ENCODE peak calls at places on chromosome 2, in eight cellular contexts. U is psoas muscle, B is neural progenitor cell, L is heart right ventricle, V is uterus, J is upper lobe of left lung, A is SK-N-SH, P is adrenal gland. E is an unnamed sample.

GRCh38 chr2:162750033-162750432 is 88.5 kb downstream of the KCNH7 start:
- DNase-seq in U (no peak), L (no peak), B (no peak), P (no peak), A (no peak), J (no peak), V (no peak), E (no peak)

GRCh38 chr2:240134466-240134865 is 1.6 kb downstream of the COPS9 start:
- DNase-seq in U (no peak), J (peak), B (no peak), P (no peak), V (no peak), A (no peak), L (no peak), E (no peak)

GRCh38 chr2:31079665-31080064 is 58.6 kb downstream of the GALNT14 start:
- DNase-seq in L (no peak), P (no peak), J (no peak), B (peak), A (peak), U (no peak), V (no peak), E (no peak)

GRCh38 chr2:229715895-229716507 is 1.6 kb upstream of the DNER start:
- DNase-seq in A (peak), L (no peak), P (peak), V (no peak), U (no peak), J (no peak), B (peak), E (no peak)

GRCh38 chr2:54763636-54764291 is 40.3 kb downstream of the EML6 start:
- DNase-seq in V (no peak), A (no peak), U (no peak), L (no peak), P (no peak), J (no peak), B (peak), E (no peak)

GRCh38 chr2:23241611-23242245 is 143.3 kb upstream of the KLHL29 start:
- DNase-seq in B (no peak), J (no peak), V (no peak), U (no peak), P (no peak), A (no peak), L (no peak), E (no peak)

GRCh38 chr2:40273623-40274236 is 178.2 kb downstream of the SLC8A1 start:
- DNase-seq in U (no peak), P (peak), V (no peak), A (no peak), L (no peak), B (no peak), J (no peak), E (no peak)

GRCh38 chr2:46874236-46874929 is 41.2 kb downstream of the MCFD2 start:
- DNase-seq in P (no peak), V (no peak), L (no peak), J (no peak), B (no peak), A (no peak), U (no peak), E (no peak)

GRCh38 chr2:64400733-64401500 is 53.0 kb upstream of the LGALSL start:
- DNase-seq in P (peak), L (no peak), B (peak), J (peak), U (no peak), A (no peak), V (no peak), E (no peak)

GRCh38 chr2:124027182-124027581 is 2.1 kb downstream of the CNTNAP5 start:
- DNase-seq in L (no peak), J (peak), P (no peak), B (peak), V (no peak), U (no peak), A (peak), E (no peak)

GRCh38 chr2:212539145-212539880 is 711 bp upstream of the ERBB4 start:
- DNase-seq in V (no peak), U (peak), L (peak), B (peak), P (no peak), A (peak), J (peak), E (peak)

GRCh38 chr2:7658486-7658885 is 741.3 kb downstream of the RNF144A start:
- DNase-seq in B (no peak), U (no peak), A (no peak), V (no peak), L (no peak), P (no peak), J (no peak), E (no peak)

GRCh38 chr2:64637000-64637628 is 16.6 kb downstream of the SERTAD2 start:
- DNase-seq in B (no peak), A (no peak), V (no peak), P (no peak), L (no peak), J (no peak), U (no peak), E (no peak)

GRCh38 chr2:191036365-191036764 is 22.4 kb upstream of the STAT1 start:
- DNase-seq in V (no peak), A (no peak), L (no peak), P (no peak), B (no peak), J (peak), U (no peak), E (no peak)

GRCh38 chr2:28352104-28352503 is 40.6 kb upstream of the FOSL2 start:
- DNase-seq in U (peak), P (no peak), J (no peak), V (no peak), B (no peak), L (no peak), A (no peak), E (no peak)

GRCh38 chr2:55618025-55618648 is 715 bp upstream of the PPP4R3B start:
- DNase-seq in L (no peak), B (peak), J (no peak), V (no peak), U (no peak), P (no peak), A (peak), E (no peak)

GRCh38 chr2:215711484-215712034 is 275.7 kb upstream of the FN1 start:
- DNase-seq in A (no peak), L (no peak), V (no peak), J (no peak), U (no peak), B (no peak), P (no peak), E (no peak)

GRCh38 chr2:8236391-8236790 is 445.5 kb upstream of the ID2 start:
- DNase-seq in V (no peak), B (no peak), A (no peak), L (no peak), U (no peak), P (no peak), J (no peak), E (no peak)

GRCh38 chr2:71455741-71456569 is 2.6 kb downstream of the DYSF start:
- DNase-seq in J (no peak), V (no peak), U (no peak), L (peak), P (no peak), A (peak), B (no peak), E (no peak)

GRCh38 chr2:229641676-229642075 is 72.7 kb downstream of the DNER start:
- DNase-seq in P (no peak), U (no peak), V (no peak), J (no peak), L (no peak), A (no peak), B (no peak), E (no peak)

GRCh38 chr2:204177977-204178522 is 241.5 kb downstream of the ICOS start:
- DNase-seq in U (peak), P (peak), V (peak), L (peak), B (peak), A (no peak), J (peak), E (no peak)

GRCh38 chr2:44553456-44553855 is 191.7 kb downstream of the CAMKMT start:
- DNase-seq in J (no peak), U (no peak), L (no peak), B (no peak), V (no peak), A (no peak), P (no peak), E (no peak)

GRCh38 chr2:231126123-231126522 is 1.3 kb upstream of the HTR2B start:
- DNase-seq in V (no peak), L (no peak), J (no peak), P (no peak), U (no peak), A (no peak), B (no peak), E (no peak)

GRCh38 chr2:188227713-188228112 is 64.0 kb upstream of the GULP1 start:
- DNase-seq in J (no peak), P (no peak), A (no peak), U (no peak), B (no peak), L (no peak), V (no peak), E (no peak)

GRCh38 chr2:35168351-35168750 is 1187.2 kb upstream of the CRIM1 start:
- DNase-seq in A (no peak), L (no peak), U (no peak), P (no peak), V (no peak), B (no peak), J (no peak), E (no peak)

DNA sequence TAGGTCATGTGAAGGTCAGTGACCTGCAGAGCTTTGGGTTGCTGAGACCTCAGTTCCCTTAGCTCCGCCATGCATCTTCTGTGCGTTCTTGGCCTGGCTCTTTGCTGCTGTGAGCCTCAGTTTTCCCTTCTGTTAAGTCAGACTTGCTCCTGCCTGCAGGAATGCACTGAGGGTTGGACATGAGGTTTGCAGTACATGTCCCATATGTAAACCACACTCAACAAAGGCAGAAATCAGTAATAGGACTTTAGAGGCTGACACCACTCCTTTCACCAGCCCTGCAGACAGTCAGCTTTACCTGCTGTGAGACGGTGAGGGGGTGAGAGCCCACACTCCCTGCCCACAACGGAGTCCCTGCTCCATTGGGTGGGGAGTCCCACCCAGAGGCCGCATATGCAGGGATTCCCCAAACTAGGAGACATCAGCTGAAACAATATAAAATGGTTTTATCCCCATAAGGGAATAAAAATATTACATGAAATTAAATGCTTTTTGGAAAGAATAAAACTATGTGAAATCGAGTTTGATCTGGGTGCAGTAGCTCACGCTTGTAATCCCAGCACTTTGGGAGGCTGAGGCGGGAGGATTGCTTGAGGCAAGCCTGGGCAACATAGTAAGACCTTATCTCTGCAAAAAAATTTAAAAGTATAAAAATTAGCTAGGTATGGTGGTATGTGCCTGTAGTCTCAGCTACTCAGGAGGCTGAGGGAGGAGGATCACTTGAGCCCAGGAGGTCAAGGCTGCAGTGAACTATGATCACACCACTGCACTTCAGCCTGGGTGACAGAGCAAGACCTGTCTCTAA is 55.1 kb downstream of the MYO7B start:
- DNase-seq in U (no peak), V (no peak), A (no peak), J (peak), B (no peak), L (no peak), P (no peak), E (no peak)
- H3K27ac ChIP-seq in U (no peak), V (no peak), A (no peak), J (no peak), B (no peak), L (no peak), P (no peak), E (no peak)

GRCh38 chr2:121527009-121527682 is 3.5 kb upstream of the RNU4ATAC start:
- DNase-seq in L (no peak), B (no peak), A (no peak), V (no peak), U (no peak), P (peak), J (no peak), E (no peak)
- H3K27ac ChIP-seq in L (no peak), B (no peak), A (no peak), V (no peak), U (peak), P (no peak), J (no peak), E (no peak)

DNA sequence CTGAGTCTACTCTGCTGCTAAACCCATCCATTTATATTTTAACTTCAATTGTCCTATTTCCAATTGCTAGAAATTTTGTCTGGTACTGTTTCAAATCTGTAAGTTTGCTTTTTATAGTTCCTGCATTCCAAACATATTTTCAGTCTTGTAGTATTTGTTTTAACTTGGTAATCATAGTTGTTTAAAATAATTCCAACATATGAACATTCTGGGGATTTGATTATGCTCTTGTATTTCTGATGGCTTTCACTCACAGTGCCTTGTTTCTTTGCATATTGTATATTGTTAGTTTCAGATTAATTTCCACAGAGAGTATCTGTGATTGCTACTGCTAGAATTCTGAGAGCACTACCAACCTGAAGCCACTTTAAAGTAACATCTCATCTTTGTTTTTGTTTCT is 202.4 kb downstream of the ETAA1 start:
- DNase-seq in A (no peak), U (no peak), P (no peak), J (no peak), B (no peak), V (no peak), L (no peak), E (no peak)
- H3K27ac ChIP-seq in A (no peak), U (no peak), P (no peak), J (no peak), B (no peak), V (no peak), L (no peak), E (no peak)

DNA sequence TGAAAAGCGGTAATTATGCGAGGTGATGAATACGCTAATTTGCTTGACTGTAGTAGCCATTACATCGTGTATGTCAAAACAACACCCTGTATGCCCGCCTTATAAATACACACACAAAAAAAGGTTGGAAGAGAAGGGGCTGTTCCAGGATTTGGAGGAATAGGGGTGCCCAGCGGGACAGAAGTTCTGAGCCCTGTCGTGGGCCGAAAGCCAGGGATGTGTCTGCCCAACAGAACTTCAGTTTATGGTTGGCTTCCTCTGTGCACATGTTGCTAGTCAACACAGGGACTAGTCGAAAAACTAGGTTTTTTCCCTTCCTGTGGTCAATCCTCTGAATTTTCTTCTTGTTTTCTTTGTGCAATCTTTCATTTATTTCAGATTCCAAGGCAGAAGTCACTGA is 182.5 kb downstream of the ACKR3 start:
- DNase-seq in V (no peak), U (no peak), B (no peak), P (no peak), L (no peak), A (no peak), J (no peak), E (no peak)
- H3K27ac ChIP-seq in V (no peak), U (peak), B (no peak), P (no peak), L (no peak), A (no peak), J (no peak), E (no peak)

GRCh38 chr2:20400306-20400705 is 46.6 kb upstream of the RHOB start:
- DNase-seq in B (no peak), A (no peak), J (no peak), L (no peak), V (no peak), U (no peak), P (no peak), E (no peak)

GRCh38 chr2:20400787-20401494 is 45.9 kb upstream of the RHOB start:
- DNase-seq in U (no peak), P (no peak), B (no peak), L (no peak), A (no peak), V (no peak), J (no peak), E (no peak)

GRCh38 chr2:20401495-20401855 is 45.4 kb upstream of the RHOB start:
- DNase-seq in V (no peak), J (peak), L (no peak), P (no peak), B (no peak), U (no peak), A (no peak), E (no peak)

GRCh38 chr2:20404950-20405349 is 41.9 kb upstream of the RHOB start:
- DNase-seq in A (no peak), U (no peak), B (no peak), V (no peak), P (no peak), L (no peak), J (peak), E (no peak)

GRCh38 chr2:20403693-20404381 is 43.0 kb upstream of the RHOB start:
- DNase-seq in U (no peak), J (no peak), V (no peak), B (no peak), L (no peak), A (no peak), P (no peak), E (no peak)
- H3K27ac ChIP-seq in U (no peak), J (no peak), V (peak), B (no peak), L (no peak), A (no peak), P (no peak), E (no peak)

GRCh38 chr2:101805146-101806088 is 107.9 kb downstream of the MAP4K4 start:
- DNase-seq in U (no peak), P (no peak), B (no peak), J (no peak), A (peak), L (no peak), V (peak), E (no peak)
- H3K27ac ChIP-seq in U (no peak), P (no peak), B (no peak), J (no peak), A (peak), L (peak), V (peak), E (peak)

GRCh38 chr2:182066439-182067061 is 80.9 kb downstream of the PPP1R1C start:
- DNase-seq in J (no peak), B (no peak), V (no peak), U (no peak), L (no peak), A (peak), P (no peak), E (no peak)

GRCh38 chr2:182069416-182069815 is 83.8 kb downstream of the PPP1R1C start:
- DNase-seq in J (no peak), V (no peak), A (peak), U (no peak), B (no peak), L (no peak), P (no peak), E (no peak)

GRCh38 chr2:182068811-182069210 is 83.2 kb downstream of the PPP1R1C start:
- DNase-seq in B (no peak), U (no peak), J (no peak), P (no peak), L (no peak), A (no peak), V (no peak), E (no peak)

GRCh38 chr2:182064024-182064880 is 78.6 kb downstream of the PPP1R1C start:
- DNase-seq in L (peak), P (no peak), U (peak), A (no peak), J (no peak), V (peak), B (no peak), E (no peak)

DNA sequence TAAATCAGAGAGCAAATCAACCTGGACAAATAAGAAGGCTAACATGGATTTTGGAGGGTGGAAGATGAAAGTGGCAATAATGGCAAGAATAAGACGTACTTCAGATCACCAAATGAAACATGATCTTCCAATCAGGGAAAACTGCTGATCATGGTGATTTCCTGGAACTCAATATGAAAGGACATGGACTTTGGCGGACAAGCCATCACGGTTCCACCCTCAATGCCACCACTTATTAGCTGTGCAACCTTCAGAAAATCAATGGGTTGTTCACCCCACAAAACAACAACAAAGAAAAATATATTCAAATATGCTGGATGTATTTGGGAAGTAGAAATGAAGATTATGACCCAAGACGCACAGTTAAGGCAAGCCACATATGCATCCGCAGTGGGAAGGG is 81.7 kb downstream of the PPP1R1C start:
- DNase-seq in V (no peak), J (no peak), A (no peak), U (no peak), L (no peak), B (no peak), P (no peak), E (no peak)
- H3K27ac ChIP-seq in V (no peak), J (no peak), A (peak), U (no peak), L (no peak), B (no peak), P (no peak), E (no peak)